ENCODE peak calls at places on chromosomes 12 and 14, in six cellular contexts. One of them, this sample, is unnamed.

GRCh38 chr12:64825143-64826011 is 930 bp downstream of the TBC1D30 start:
- DNase-seq in NCI-H1092: peak
- DNase-seq in T-cell: no peak
- DNase-seq in WTC11: peak
- DNase-seq in mesenchymal stem cell: no peak
- DNase-seq in OCI-LY7: no peak
- DNase-seq in this sample: no peak

GRCh38 chr14:39430762-39431415 is 1.3 kb downstream of the FBXO33 start:
- DNase-seq in NCI-H1092: no peak
- DNase-seq in T-cell: no peak
- DNase-seq in WTC11: no peak
- DNase-seq in mesenchymal stem cell: no peak
- DNase-seq in OCI-LY7: peak
- DNase-seq in this sample: peak

GRCh38 chr14:28375295-28375694 is 391.3 kb upstream of the FOXG1 start:
- DNase-seq in NCI-H1092: no peak
- DNase-seq in T-cell: no peak
- DNase-seq in WTC11: peak
- DNase-seq in mesenchymal stem cell: no peak
- DNase-seq in OCI-LY7: no peak
- DNase-seq in this sample: peak

GRCh38 chr12:123571343-123571813 is 13.0 kb upstream of the TMED2 start:
- DNase-seq in NCI-H1092: no peak
- DNase-seq in T-cell: no peak
- DNase-seq in WTC11: peak
- DNase-seq in mesenchymal stem cell: peak
- DNase-seq in OCI-LY7: no peak
- DNase-seq in this sample: no peak

GRCh38 chr14:62501021-62501750 is 544.1 kb downstream of the KCNH5 start:
- DNase-seq in NCI-H1092: no peak
- DNase-seq in T-cell: no peak
- DNase-seq in WTC11: no peak
- DNase-seq in mesenchymal stem cell: no peak
- DNase-seq in OCI-LY7: no peak
- DNase-seq in this sample: no peak

GRCh38 chr12:12749433-12749832 is 32.3 kb downstream of the CDKN1B start:
- DNase-seq in NCI-H1092: no peak
- DNase-seq in T-cell: no peak
- DNase-seq in WTC11: no peak
- DNase-seq in mesenchymal stem cell: no peak
- DNase-seq in OCI-LY7: no peak
- DNase-seq in this sample: no peak

GRCh38 chr12:109721276-109721675 is 7.7 kb downstream of the FAM222A start:
- DNase-seq in NCI-H1092: no peak
- DNase-seq in T-cell: no peak
- DNase-seq in WTC11: no peak
- DNase-seq in mesenchymal stem cell: no peak
- DNase-seq in OCI-LY7: no peak
- DNase-seq in this sample: no peak

GRCh38 chr12:131087991-131088700 is 134.4 kb downstream of the ADGRD1 start:
- DNase-seq in NCI-H1092: no peak
- DNase-seq in T-cell: peak
- DNase-seq in WTC11: peak
- DNase-seq in mesenchymal stem cell: no peak
- DNase-seq in OCI-LY7: no peak
- DNase-seq in this sample: no peak

GRCh38 chr14:94640721-94641631 is 28.8 kb downstream of the SERPINA3 start:
- DNase-seq in NCI-H1092: no peak
- DNase-seq in T-cell: no peak
- DNase-seq in WTC11: no peak
- DNase-seq in mesenchymal stem cell: no peak
- DNase-seq in OCI-LY7: no peak
- DNase-seq in this sample: no peak

GRCh38 chr14:65042731-65043372 is 56.2 kb downstream of the FNTB start:
- DNase-seq in NCI-H1092: no peak
- DNase-seq in T-cell: no peak
- DNase-seq in WTC11: no peak
- DNase-seq in mesenchymal stem cell: no peak
- DNase-seq in OCI-LY7: no peak
- DNase-seq in this sample: peak

GRCh38 chr12:66130267-66131066 is at the start of gene LLPH:
- DNase-seq in NCI-H1092: peak
- DNase-seq in T-cell: peak
- DNase-seq in WTC11: peak
- DNase-seq in mesenchymal stem cell: peak
- DNase-seq in OCI-LY7: peak
- DNase-seq in this sample: peak